ENCODE peak calls at places on chromosomes 2 and 18, in eight cellular contexts. One of them, this sample, is unnamed.

GRCh38 chr2:70029814-70030409 is 57.4 kb upstream of the PCBP1 start:
- DNase-seq in activated CD8-positive, alpha-beta memory T cell treated with anti-CD3 and anti-CD28 coated beads, Interleukin-2, amount 10 ng/mL, durations not matched to agents 7 days and 5 days: no peak
- DNase-seq in effector memory CD8-positive, alpha-beta T cell: no peak
- DNase-seq in caudate nucleus: peak
- DNase-seq in stimulated activated CD4-positive, alpha-beta T cell treated with anti-CD3 and anti-CD28 coated beads, Interleukin-1b, Interleukin-23, amount 100 ng/mL, for 4 hours: no peak
- DNase-seq in left ventricle myocardium superior: peak
- DNase-seq in stimulated activated CD8-positive, alpha-beta memory T cell treated with anti-CD3 and anti-CD28 coated beads, Interleukin-7, amount 100 ng/mL, for 1 hour: no peak
- DNase-seq in GM13976: no peak
- DNase-seq in this sample: no peak

GRCh38 chr18:50986360-50987087 is 18.7 kb downstream of the ELAC1 start:
- DNase-seq in activated CD8-positive, alpha-beta memory T cell treated with anti-CD3 and anti-CD28 coated beads, Interleukin-2, amount 10 ng/mL, durations not matched to agents 7 days and 5 days: no peak
- DNase-seq in effector memory CD8-positive, alpha-beta T cell: no peak
- DNase-seq in caudate nucleus: no peak
- DNase-seq in stimulated activated CD4-positive, alpha-beta T cell treated with anti-CD3 and anti-CD28 coated beads, Interleukin-1b, Interleukin-23, amount 100 ng/mL, for 4 hours: no peak
- DNase-seq in left ventricle myocardium superior: no peak
- DNase-seq in stimulated activated CD8-positive, alpha-beta memory T cell treated with anti-CD3 and anti-CD28 coated beads, Interleukin-7, amount 100 ng/mL, for 1 hour: no peak
- DNase-seq in GM13976: no peak
- DNase-seq in this sample: no peak

GRCh38 chr2:54206596-54206995 is 49.4 kb downstream of the TSPYL6 start:
- DNase-seq in activated CD8-positive, alpha-beta memory T cell treated with anti-CD3 and anti-CD28 coated beads, Interleukin-2, amount 10 ng/mL, durations not matched to agents 7 days and 5 days: no peak
- DNase-seq in effector memory CD8-positive, alpha-beta T cell: no peak
- DNase-seq in caudate nucleus: no peak
- DNase-seq in stimulated activated CD4-positive, alpha-beta T cell treated with anti-CD3 and anti-CD28 coated beads, Interleukin-1b, Interleukin-23, amount 100 ng/mL, for 4 hours: no peak
- DNase-seq in left ventricle myocardium superior: no peak
- DNase-seq in stimulated activated CD8-positive, alpha-beta memory T cell treated with anti-CD3 and anti-CD28 coated beads, Interleukin-7, amount 100 ng/mL, for 1 hour: no peak
- DNase-seq in GM13976: peak
- DNase-seq in this sample: no peak

GRCh38 chr2:15271941-15272340 is 289.2 kb downstream of the NBAS start:
- DNase-seq in activated CD8-positive, alpha-beta memory T cell treated with anti-CD3 and anti-CD28 coated beads, Interleukin-2, amount 10 ng/mL, durations not matched to agents 7 days and 5 days: no peak
- DNase-seq in effector memory CD8-positive, alpha-beta T cell: no peak
- DNase-seq in caudate nucleus: no peak
- DNase-seq in stimulated activated CD4-positive, alpha-beta T cell treated with anti-CD3 and anti-CD28 coated beads, Interleukin-1b, Interleukin-23, amount 100 ng/mL, for 4 hours: no peak
- DNase-seq in left ventricle myocardium superior: no peak
- DNase-seq in stimulated activated CD8-positive, alpha-beta memory T cell treated with anti-CD3 and anti-CD28 coated beads, Interleukin-7, amount 100 ng/mL, for 1 hour: no peak
- DNase-seq in GM13976: no peak
- DNase-seq in this sample: no peak

GRCh38 chr2:230929381-230930148 is 4.5 kb upstream of the GPR55 start:
- DNase-seq in activated CD8-positive, alpha-beta memory T cell treated with anti-CD3 and anti-CD28 coated beads, Interleukin-2, amount 10 ng/mL, durations not matched to agents 7 days and 5 days: peak
- DNase-seq in effector memory CD8-positive, alpha-beta T cell: no peak
- DNase-seq in caudate nucleus: no peak
- DNase-seq in stimulated activated CD4-positive, alpha-beta T cell treated with anti-CD3 and anti-CD28 coated beads, Interleukin-1b, Interleukin-23, amount 100 ng/mL, for 4 hours: no peak
- DNase-seq in left ventricle myocardium superior: no peak
- DNase-seq in stimulated activated CD8-positive, alpha-beta memory T cell treated with anti-CD3 and anti-CD28 coated beads, Interleukin-7, amount 100 ng/mL, for 1 hour: no peak
- DNase-seq in GM13976: no peak
- DNase-seq in this sample: no peak

GRCh38 chr2:180707867-180708205 is 272.6 kb upstream of the UBE2E3 start:
- DNase-seq in activated CD8-positive, alpha-beta memory T cell treated with anti-CD3 and anti-CD28 coated beads, Interleukin-2, amount 10 ng/mL, durations not matched to agents 7 days and 5 days: no peak
- DNase-seq in effector memory CD8-positive, alpha-beta T cell: no peak
- DNase-seq in caudate nucleus: no peak
- DNase-seq in stimulated activated CD4-positive, alpha-beta T cell treated with anti-CD3 and anti-CD28 coated beads, Interleukin-1b, Interleukin-23, amount 100 ng/mL, for 4 hours: no peak
- DNase-seq in left ventricle myocardium superior: no peak
- DNase-seq in stimulated activated CD8-positive, alpha-beta memory T cell treated with anti-CD3 and anti-CD28 coated beads, Interleukin-7, amount 100 ng/mL, for 1 hour: no peak
- DNase-seq in GM13976: no peak
- DNase-seq in this sample: no peak

GRCh38 chr18:79730804-79731203 is 51.2 kb downstream of the CTDP1 start:
- DNase-seq in activated CD8-positive, alpha-beta memory T cell treated with anti-CD3 and anti-CD28 coated beads, Interleukin-2, amount 10 ng/mL, durations not matched to agents 7 days and 5 days: no peak
- DNase-seq in effector memory CD8-positive, alpha-beta T cell: no peak
- DNase-seq in caudate nucleus: no peak
- DNase-seq in stimulated activated CD4-positive, alpha-beta T cell treated with anti-CD3 and anti-CD28 coated beads, Interleukin-1b, Interleukin-23, amount 100 ng/mL, for 4 hours: no peak
- DNase-seq in left ventricle myocardium superior: no peak
- DNase-seq in stimulated activated CD8-positive, alpha-beta memory T cell treated with anti-CD3 and anti-CD28 coated beads, Interleukin-7, amount 100 ng/mL, for 1 hour: no peak
- DNase-seq in GM13976: no peak
- DNase-seq in this sample: no peak

GRCh38 chr2:55459741-55460274 is 40.2 kb upstream of the CCDC88A start:
- DNase-seq in activated CD8-positive, alpha-beta memory T cell treated with anti-CD3 and anti-CD28 coated beads, Interleukin-2, amount 10 ng/mL, durations not matched to agents 7 days and 5 days: no peak
- DNase-seq in effector memory CD8-positive, alpha-beta T cell: no peak
- DNase-seq in caudate nucleus: no peak
- DNase-seq in stimulated activated CD4-positive, alpha-beta T cell treated with anti-CD3 and anti-CD28 coated beads, Interleukin-1b, Interleukin-23, amount 100 ng/mL, for 4 hours: no peak
- DNase-seq in left ventricle myocardium superior: no peak
- DNase-seq in stimulated activated CD8-positive, alpha-beta memory T cell treated with anti-CD3 and anti-CD28 coated beads, Interleukin-7, amount 100 ng/mL, for 1 hour: no peak
- DNase-seq in GM13976: no peak
- DNase-seq in this sample: no peak

GRCh38 chr2:160141944-160142343 is 58.1 kb downstream of the ITGB6 start:
- DNase-seq in activated CD8-positive, alpha-beta memory T cell treated with anti-CD3 and anti-CD28 coated beads, Interleukin-2, amount 10 ng/mL, durations not matched to agents 7 days and 5 days: no peak
- DNase-seq in effector memory CD8-positive, alpha-beta T cell: no peak
- DNase-seq in caudate nucleus: no peak
- DNase-seq in stimulated activated CD4-positive, alpha-beta T cell treated with anti-CD3 and anti-CD28 coated beads, Interleukin-1b, Interleukin-23, amount 100 ng/mL, for 4 hours: no peak
- DNase-seq in left ventricle myocardium superior: no peak
- DNase-seq in stimulated activated CD8-positive, alpha-beta memory T cell treated with anti-CD3 and anti-CD28 coated beads, Interleukin-7, amount 100 ng/mL, for 1 hour: no peak
- DNase-seq in GM13976: no peak
- DNase-seq in this sample: no peak

GRCh38 chr18:23291456-23292205 is 156.3 kb downstream of the CABLES1 start:
- DNase-seq in activated CD8-positive, alpha-beta memory T cell treated with anti-CD3 and anti-CD28 coated beads, Interleukin-2, amount 10 ng/mL, durations not matched to agents 7 days and 5 days: no peak
- DNase-seq in effector memory CD8-positive, alpha-beta T cell: no peak
- DNase-seq in caudate nucleus: no peak
- DNase-seq in stimulated activated CD4-positive, alpha-beta T cell treated with anti-CD3 and anti-CD28 coated beads, Interleukin-1b, Interleukin-23, amount 100 ng/mL, for 4 hours: no peak
- DNase-seq in left ventricle myocardium superior: no peak
- DNase-seq in stimulated activated CD8-positive, alpha-beta memory T cell treated with anti-CD3 and anti-CD28 coated beads, Interleukin-7, amount 100 ng/mL, for 1 hour: no peak
- DNase-seq in GM13976: no peak
- DNase-seq in this sample: no peak

GRCh38 chr2:43312751-43313641 is 86.6 kb upstream of the ZFP36L2 start:
- DNase-seq in activated CD8-positive, alpha-beta memory T cell treated with anti-CD3 and anti-CD28 coated beads, Interleukin-2, amount 10 ng/mL, durations not matched to agents 7 days and 5 days: no peak
- DNase-seq in effector memory CD8-positive, alpha-beta T cell: no peak
- DNase-seq in caudate nucleus: no peak
- DNase-seq in stimulated activated CD4-positive, alpha-beta T cell treated with anti-CD3 and anti-CD28 coated beads, Interleukin-1b, Interleukin-23, amount 100 ng/mL, for 4 hours: no peak
- DNase-seq in left ventricle myocardium superior: no peak
- DNase-seq in stimulated activated CD8-positive, alpha-beta memory T cell treated with anti-CD3 and anti-CD28 coated beads, Interleukin-7, amount 100 ng/mL, for 1 hour: no peak
- DNase-seq in GM13976: no peak
- DNase-seq in this sample: no peak

GRCh38 chr2:105712981-105713596 is 31.6 kb upstream of the NCK2 start:
- DNase-seq in activated CD8-positive, alpha-beta memory T cell treated with anti-CD3 and anti-CD28 coated beads, Interleukin-2, amount 10 ng/mL, durations not matched to agents 7 days and 5 days: no peak
- DNase-seq in effector memory CD8-positive, alpha-beta T cell: no peak
- DNase-seq in caudate nucleus: no peak
- DNase-seq in stimulated activated CD4-positive, alpha-beta T cell treated with anti-CD3 and anti-CD28 coated beads, Interleukin-1b, Interleukin-23, amount 100 ng/mL, for 4 hours: no peak
- DNase-seq in left ventricle myocardium superior: no peak
- DNase-seq in stimulated activated CD8-positive, alpha-beta memory T cell treated with anti-CD3 and anti-CD28 coated beads, Interleukin-7, amount 100 ng/mL, for 1 hour: no peak
- DNase-seq in GM13976: no peak
- DNase-seq in this sample: no peak

GRCh38 chr2:26346454-26347053 is at the start of gene ADGRF3:
- DNase-seq in activated CD8-positive, alpha-beta memory T cell treated with anti-CD3 and anti-CD28 coated beads, Interleukin-2, amount 10 ng/mL, durations not matched to agents 7 days and 5 days: peak
- DNase-seq in effector memory CD8-positive, alpha-beta T cell: peak
- DNase-seq in caudate nucleus: peak
- DNase-seq in stimulated activated CD4-positive, alpha-beta T cell treated with anti-CD3 and anti-CD28 coated beads, Interleukin-1b, Interleukin-23, amount 100 ng/mL, for 4 hours: peak
- DNase-seq in left ventricle myocardium superior: peak
- DNase-seq in stimulated activated CD8-positive, alpha-beta memory T cell treated with anti-CD3 and anti-CD28 coated beads, Interleukin-7, amount 100 ng/mL, for 1 hour: peak
- DNase-seq in GM13976: peak
- DNase-seq in this sample: peak

GRCh38 chr2:235856151-235856819 is 311.9 kb downstream of the GBX2 start:
- DNase-seq in activated CD8-positive, alpha-beta memory T cell treated with anti-CD3 and anti-CD28 coated beads, Interleukin-2, amount 10 ng/mL, durations not matched to agents 7 days and 5 days: no peak
- DNase-seq in effector memory CD8-positive, alpha-beta T cell: no peak
- DNase-seq in caudate nucleus: no peak
- DNase-seq in stimulated activated CD4-positive, alpha-beta T cell treated with anti-CD3 and anti-CD28 coated beads, Interleukin-1b, Interleukin-23, amount 100 ng/mL, for 4 hours: no peak
- DNase-seq in left ventricle myocardium superior: no peak
- DNase-seq in stimulated activated CD8-positive, alpha-beta memory T cell treated with anti-CD3 and anti-CD28 coated beads, Interleukin-7, amount 100 ng/mL, for 1 hour: no peak
- DNase-seq in GM13976: no peak
- DNase-seq in this sample: no peak

GRCh38 chr2:240149943-240150784 is 9.7 kb upstream of the OTOS start:
- DNase-seq in activated CD8-positive, alpha-beta memory T cell treated with anti-CD3 and anti-CD28 coated beads, Interleukin-2, amount 10 ng/mL, durations not matched to agents 7 days and 5 days: peak
- DNase-seq in effector memory CD8-positive, alpha-beta T cell: peak
- DNase-seq in caudate nucleus: peak
- DNase-seq in stimulated activated CD4-positive, alpha-beta T cell treated with anti-CD3 and anti-CD28 coated beads, Interleukin-1b, Interleukin-23, amount 100 ng/mL, for 4 hours: peak
- DNase-seq in left ventricle myocardium superior: peak
- DNase-seq in stimulated activated CD8-positive, alpha-beta memory T cell treated with anti-CD3 and anti-CD28 coated beads, Interleukin-7, amount 100 ng/mL, for 1 hour: no peak
- DNase-seq in GM13976: peak
- DNase-seq in this sample: peak

GRCh38 chr2:240434728-240435456 is 571 bp upstream of the GPC1 start:
- DNase-seq in activated CD8-positive, alpha-beta memory T cell treated with anti-CD3 and anti-CD28 coated beads, Interleukin-2, amount 10 ng/mL, durations not matched to agents 7 days and 5 days: peak
- DNase-seq in effector memory CD8-positive, alpha-beta T cell: peak
- DNase-seq in caudate nucleus: peak
- DNase-seq in stimulated activated CD4-positive, alpha-beta T cell treated with anti-CD3 and anti-CD28 coated beads, Interleukin-1b, Interleukin-23, amount 100 ng/mL, for 4 hours: peak
- DNase-seq in left ventricle myocardium superior: peak
- DNase-seq in stimulated activated CD8-positive, alpha-beta memory T cell treated with anti-CD3 and anti-CD28 coated beads, Interleukin-7, amount 100 ng/mL, for 1 hour: peak
- DNase-seq in GM13976: peak
- DNase-seq in this sample: peak

This sample was measured in activated CD4-positive, alpha-beta memory T cell treated with anti-CD3 and anti-CD28 coated beads, Interleukin-2, amount 10 ng/mL, durations not matched to agents 7 days and 5 days.